ENCODE peak calls at places on chromosomes 12 and 14, in five cellular contexts. K is lower leg skin, T is transverse colon, Y is heart left ventricle, Z is HFF-Myc. P is an unnamed sample.

GRCh38 chr14:106442857-106443256 is 916.5 kb downstream of the TMEM121 start:
- DNase-seq in K (no peak), T (no peak), Y (no peak), Z (no peak), P (no peak)

GRCh38 chr14:51093371-51094281 is 1.3 kb downstream of the TRIM9 start:
- DNase-seq in K (peak), T (peak), Y (no peak), Z (no peak), P (peak)

GRCh38 chr14:24392327-24393098 is 6.3 kb upstream of the NYNRIN start:
- DNase-seq in K (no peak), T (no peak), Y (no peak), Z (no peak), P (no peak)

GRCh38 chr12:132163911-132164288 is 19.6 kb downstream of the NOC4L start:
- DNase-seq in K (no peak), T (no peak), Y (no peak), Z (no peak), P (peak)

GRCh38 chr12:70319632-70320031 is 46.5 kb upstream of the KCNMB4 start:
- DNase-seq in K (no peak), T (no peak), Y (no peak), Z (no peak), P (no peak)

GRCh38 chr14:34522496-34522895 is 17.0 kb downstream of the EAPP start:
- DNase-seq in K (no peak), T (no peak), Y (no peak), Z (no peak), P (no peak)

GRCh38 chr14:64910847-64911495 is 3.3 kb upstream of the CHURC1 start:
- DNase-seq in K (no peak), T (no peak), Y (no peak), Z (no peak), P (no peak)

GRCh38 chr14:100975668-100976067 is 72.1 kb upstream of the RTL1 start:
- DNase-seq in K (no peak), T (no peak), Y (no peak), Z (no peak), P (no peak)

GRCh38 chr14:72024043-72024407 is 91.8 kb downstream of the RGS6 start:
- DNase-seq in K (no peak), T (peak), Y (peak), Z (no peak), P (peak)

GRCh38 chr12:106719879-106720278 is 54.6 kb upstream of the RIC8B start:
- DNase-seq in K (no peak), T (no peak), Y (no peak), Z (no peak), P (no peak)

GRCh38 chr12:106108187-106108816 is 30.5 kb downstream of the NUAK1 start:
- DNase-seq in K (no peak), T (peak), Y (peak), Z (no peak), P (no peak)

GRCh38 chr12:78331764-78332163 is 501.1 kb downstream of the NAV3 start:
- DNase-seq in K (no peak), T (no peak), Y (no peak), Z (no peak), P (peak)

GRCh38 chr14:100915582-100915981 is 12.1 kb upstream of the RTL1 start:
- DNase-seq in K (no peak), T (no peak), Y (no peak), Z (no peak), P (no peak)

GRCh38 chr14:73785336-73785833 is 66.2 kb upstream of the PTGR2 start:
- DNase-seq in K (no peak), T (peak), Y (no peak), Z (peak), P (no peak)

GRCh38 chr12:125093681-125094025 is 28.4 kb downstream of the AACS start:
- DNase-seq in K (no peak), T (no peak), Y (no peak), Z (no peak), P (no peak)

GRCh38 chr12:53502331-53502730 is 1.2 kb downstream of the TARBP2 start:
- DNase-seq in K (peak), T (no peak), Y (no peak), Z (no peak), P (no peak)

GRCh38 chr12:52029686-52030085 is 21.6 kb upstream of the NR4A1 start:
- DNase-seq in K (no peak), T (no peak), Y (peak), Z (no peak), P (peak)

GRCh38 chr14:102071283-102071998 is 15.4 kb downstream of the HSP90AA1 start:
- DNase-seq in K (no peak), T (no peak), Y (no peak), Z (no peak), P (no peak)

GRCh38 chr12:69779928-69780327 is 41.3 kb downstream of the RAB3IP start:
- DNase-seq in K (no peak), T (no peak), Y (no peak), Z (peak), P (peak)

GRCh38 chr12:104519190-104519857 is 62.6 kb downstream of the CHST11 start:
- DNase-seq in K (no peak), T (no peak), Y (no peak), Z (no peak), P (no peak)

GRCh38 chr12:24948816-24949722 is at the start of gene BCAT1:
- DNase-seq in K (peak), T (peak), Y (peak), Z (no peak), P (peak)

GRCh38 chr12:54998958-54999510 is 14.5 kb upstream of the TESPA1 start:
- DNase-seq in K (no peak), T (no peak), Y (no peak), Z (no peak), P (no peak)

GRCh38 chr14:101251812-101252442 is 309.4 kb upstream of the DIO3 start:
- DNase-seq in K (no peak), T (no peak), Y (no peak), Z (no peak), P (no peak)

GRCh38 chr12:59929091-59929490 is 333.3 kb downstream of the SLC16A7 start:
- DNase-seq in K (no peak), T (no peak), Y (no peak), Z (no peak), P (no peak)

GRCh38 chr12:11825278-11825677 is 175.8 kb downstream of the ETV6 start:
- DNase-seq in K (peak), T (no peak), Y (no peak), Z (no peak), P (no peak)

GRCh38 chr12:67045650-67046049 is 223.5 kb upstream of the CAND1 start:
- DNase-seq in K (no peak), T (no peak), Y (no peak), Z (no peak), P (no peak)

GRCh38 chr12:105839629-105840127 is 299.1 kb downstream of the NUAK1 start:
- DNase-seq in K (no peak), T (no peak), Y (no peak), Z (no peak), P (no peak)

GRCh38 chr14:93132472-93133065 is 16.8 kb upstream of the ITPK1 start:
- DNase-seq in K (no peak), T (no peak), Y (peak), Z (no peak), P (no peak)

GRCh38 chr12:77603923-77604322 is 226.8 kb upstream of the NAV3 start:
- DNase-seq in K (no peak), T (no peak), Y (no peak), Z (no peak), P (no peak)

GRCh38 chr14:76872796-76873432 is 46.7 kb downstream of the LRRC74A start:
- DNase-seq in K (peak), T (peak), Y (peak), Z (no peak), P (peak)

GRCh38 chr14:51593397-51593796 is 58.3 kb upstream of the FRMD6 start:
- DNase-seq in K (no peak), T (no peak), Y (no peak), Z (no peak), P (no peak)

GRCh38 chr14:72633551-72633950 is 260.4 kb downstream of the DPF3 start:
- DNase-seq in K (peak), T (no peak), Y (no peak), Z (no peak), P (no peak)

GRCh38 chr12:50282581-50283229 is 615 bp downstream of the LIMA1 start:
- DNase-seq in K (no peak), T (peak), Y (no peak), Z (no peak), P (no peak)

GRCh38 chr12:43148711-43149110 is 403.3 kb downstream of the ADAMTS20 start:
- DNase-seq in K (no peak), T (no peak), Y (no peak), Z (no peak), P (no peak)

GRCh38 chr12:117012189-117012805 is 86.9 kb downstream of the TESC start:
- DNase-seq in K (no peak), T (no peak), Y (no peak), Z (no peak), P (no peak)

GRCh38 chr14:91058017-91058675 is 2.3 kb downstream of the RPS6KA5 start:
- DNase-seq in K (no peak), T (no peak), Y (no peak), Z (no peak), P (no peak)

GRCh38 chr14:91062600-91062999 is 2.2 kb upstream of the RPS6KA5 start:
- DNase-seq in K (no peak), T (no peak), Y (no peak), Z (no peak), P (no peak)

GRCh38 chr14:91061309-91061887 is 957 bp upstream of the RPS6KA5 start:
- DNase-seq in K (no peak), T (no peak), Y (no peak), Z (no peak), P (no peak)

GRCh38 chr14:91060472-91061308 is at the start of gene RPS6KA5:
- DNase-seq in K (peak), T (peak), Y (peak), Z (peak), P (peak)

DNA sequence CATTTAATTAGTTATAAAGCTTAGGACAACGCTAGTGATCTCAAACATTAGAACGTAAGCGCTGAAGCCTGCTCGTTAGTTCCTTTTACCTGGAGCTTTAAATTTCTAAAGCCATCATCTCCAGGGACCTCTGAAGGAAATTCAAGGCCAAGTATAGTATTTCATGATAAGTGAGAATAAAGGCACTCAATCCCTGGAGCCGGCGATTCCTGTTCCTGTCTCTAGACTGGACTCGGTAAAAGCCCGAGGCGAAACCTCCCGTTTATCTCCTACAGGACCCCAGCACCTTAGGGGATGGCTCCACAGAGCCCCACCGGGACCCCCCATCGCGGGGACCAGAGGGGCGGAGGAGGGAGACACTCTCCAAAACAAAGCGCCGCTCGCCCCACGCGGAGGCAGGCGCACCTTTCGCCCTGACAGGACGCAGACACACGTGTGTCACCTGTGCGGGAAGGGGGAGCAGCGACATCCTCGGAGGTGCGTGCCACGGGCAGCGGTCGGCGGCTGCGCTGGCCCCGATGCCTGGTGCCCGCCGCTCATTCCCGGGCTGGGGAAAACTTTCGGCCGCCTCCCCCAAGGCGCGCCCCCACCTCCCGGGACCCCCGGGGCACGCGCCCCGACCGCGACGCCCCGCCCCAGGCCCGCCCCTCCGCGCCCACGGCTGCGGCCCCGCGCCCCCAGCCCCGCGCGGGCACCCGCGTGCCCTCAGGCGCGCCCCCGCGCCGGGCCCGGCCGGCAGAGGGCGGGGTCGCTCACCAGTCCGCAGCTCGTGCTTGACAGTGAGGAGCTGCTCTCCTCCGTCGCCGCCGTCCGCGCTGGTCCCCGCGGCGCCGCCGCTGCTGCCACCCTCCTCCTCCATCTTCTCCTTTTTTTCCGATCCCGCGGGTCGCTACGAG is 617 bp downstream of the RPS6KA5 start:
- DNase-seq in K (peak), T (peak), Y (peak), Z (no peak), P (peak)
- TF ChIP-seq CTCF in K (no peak), T (no peak), Y (peak), Z (peak), P (no peak)

DNA sequence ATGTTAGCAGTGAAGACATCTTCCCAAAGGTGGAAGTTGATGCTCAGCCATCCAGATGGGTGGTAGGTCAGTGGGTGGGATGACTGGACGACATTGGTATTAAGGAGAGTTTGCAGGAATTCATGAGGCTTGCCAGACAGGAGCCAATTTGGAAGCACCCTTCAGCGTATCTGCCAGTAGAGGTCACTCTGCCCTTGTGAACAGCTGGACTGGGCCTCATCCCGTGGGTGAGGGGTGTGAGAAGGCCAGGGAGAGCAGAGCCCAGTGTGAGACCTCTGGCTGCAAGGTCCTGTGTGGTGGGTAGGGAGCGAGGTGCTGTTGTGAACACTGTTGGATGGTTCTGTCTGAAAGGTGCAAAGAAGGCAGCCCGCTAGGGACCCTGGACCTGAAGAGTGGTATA is 37.7 kb downstream of the SLC5A8 start:
- DNase-seq in K (no peak), T (peak), Y (no peak), Z (no peak), P (peak)
- TF ChIP-seq CTCF in K (no peak), T (no peak), Y (no peak), Z (no peak), P (no peak)

GRCh38 chr12:58443273-58443980 is 476.9 kb downstream of the LRIG3 start:
- DNase-seq in K (no peak), T (peak), Y (no peak), Z (no peak), P (peak)
- TF ChIP-seq CTCF in K (no peak), T (peak), Y (peak), Z (peak), P (peak)

GRCh38 chr14:99037777-99038176 is 234.2 kb downstream of the BCL11B start:
- DNase-seq in K (peak), T (no peak), Y (no peak), Z (no peak), P (no peak)
- TF ChIP-seq CTCF in K (no peak), T (no peak), Y (no peak), Z (no peak), P (peak)

GRCh38 chr14:32379447-32379846 is 50.3 kb downstream of the AKAP6 start:
- DNase-seq in K (no peak), T (no peak), Y (no peak), Z (no peak), P (no peak)

GRCh38 chr14:32383337-32384009 is 54.4 kb downstream of the AKAP6 start:
- DNase-seq in K (no peak), T (no peak), Y (no peak), Z (no peak), P (no peak)

GRCh38 chr14:32381869-32382268 is 52.8 kb downstream of the AKAP6 start:
- DNase-seq in K (no peak), T (no peak), Y (no peak), Z (no peak), P (no peak)

GRCh38 chr14:32384464-32384863 is 55.4 kb downstream of the AKAP6 start:
- DNase-seq in K (no peak), T (no peak), Y (no peak), Z (no peak), P (no peak)

GRCh38 chr14:32382704-32383103 is 53.6 kb downstream of the AKAP6 start:
- DNase-seq in K (no peak), T (no peak), Y (no peak), Z (peak), P (peak)
- TF ChIP-seq CTCF in K (no peak), T (peak), Y (peak), Z (peak), P (no peak)